ENCODE peak calls at places on chromosomes 4 and X, in eight cellular contexts. H, X, O, S, A, U, G and W are unnamed samples. For H3K9me2, the result is how much of the 10 kb centered on the place peaks cover.

GRCh38 chr4:145230726-145231125 is 50.3 kb upstream of the OTUD4 start:
- DNase-seq in H (no peak), X (no peak), O (no peak), S (peak), A (no peak), U (no peak), G (no peak), W (no peak)

GRCh38 chr4:188387134-188387791 is 248.0 kb downstream of the TRIML1 start:
- DNase-seq in H (peak), X (peak), O (no peak), S (no peak), A (no peak), U (no peak), G (no peak), W (no peak)

GRCh38 chr4:158535130-158535614 is 13.5 kb downstream of the RXFP1 start:
- DNase-seq in H (peak), X (peak), O (no peak), S (peak), A (no peak), U (peak), G (peak), W (no peak)

GRCh38 chr4:85028910-85029309 is 62.4 kb upstream of the WDFY3 start:
- DNase-seq in H (no peak), X (peak), O (no peak), S (peak), A (no peak), U (no peak), G (no peak), W (no peak)

GRCh38 chr4:123133397-123134050 is 211.1 kb upstream of the NUDT6 start:
- DNase-seq in H (no peak), X (no peak), O (no peak), S (no peak), A (no peak), U (no peak), G (no peak), W (no peak)

GRCh38 chrX:13428055-13428786 is 108.4 kb upstream of the ATXN3L start:
- DNase-seq in H (no peak), X (peak), O (no peak), S (peak), A (no peak), U (peak), G (peak), W (no peak)

GRCh38 chr4:80307774-80308465 is 27.6 kb upstream of the CFAP299 start:
- DNase-seq in H (no peak), X (no peak), O (no peak), S (peak), A (peak), U (peak), G (no peak), W (no peak)

GRCh38 chrX:20789103-20789502 is 522.4 kb upstream of the RPS6KA3 start:
- DNase-seq in H (no peak), X (peak), O (no peak), S (no peak), A (no peak), U (no peak), G (no peak), W (no peak)

GRCh38 chr4:138209094-138209493 is 33.1 kb downstream of the SLC7A11 start:
- DNase-seq in H (no peak), X (no peak), O (no peak), S (no peak), A (no peak), U (no peak), G (no peak), W (no peak)

GRCh38 chrX:119622356-119623232 is 16.4 kb upstream of the NKRF start:
- DNase-seq in H (no peak), X (peak), O (no peak), S (peak), A (no peak), U (no peak), G (no peak), W (no peak)

GRCh38 chrX:139194571-139195280 is 335.8 kb upstream of the F9 start:
- DNase-seq in H (peak), X (peak), O (no peak), S (peak), A (no peak), U (peak), G (no peak), W (no peak)

GRCh38 chr4:72430988-72431387 is 138.0 kb downstream of the ADAMTS3 start:
- DNase-seq in H (no peak), X (no peak), O (no peak), S (no peak), A (no peak), U (no peak), G (no peak), W (no peak)
- H3K9me2 ChIP-seq in H (under half), X (under half), O (under half), S (under half), A (under half), U (under half), G (under half), W (under half)

DNA sequence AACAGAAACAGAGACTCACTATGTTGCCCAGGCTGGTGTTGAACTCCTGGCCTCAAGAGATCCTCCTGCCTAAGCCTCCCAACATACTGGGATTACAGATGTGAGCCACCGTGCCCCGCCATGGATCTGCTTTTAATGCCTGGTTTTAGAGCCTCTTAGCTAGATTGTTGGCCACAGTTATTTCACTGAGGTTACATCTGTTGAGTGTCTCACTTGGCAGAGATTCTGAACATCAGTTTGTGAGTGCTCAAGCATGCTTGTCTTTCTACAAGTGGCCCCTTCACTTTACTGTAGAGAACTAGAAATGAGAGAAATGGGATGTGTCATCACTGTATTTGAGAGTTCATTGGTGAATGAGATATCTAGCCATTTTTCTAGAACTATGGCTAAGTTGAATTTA is 218.5 kb downstream of the APBB2 start:
- DNase-seq in H (no peak), X (no peak), O (peak), S (peak), A (no peak), U (no peak), G (no peak), W (no peak)
- H3K9me2 ChIP-seq in H (under half), X (under half), O (under half), S (under half), A (under half), U (under half), G (under half), W (under half)

DNA sequence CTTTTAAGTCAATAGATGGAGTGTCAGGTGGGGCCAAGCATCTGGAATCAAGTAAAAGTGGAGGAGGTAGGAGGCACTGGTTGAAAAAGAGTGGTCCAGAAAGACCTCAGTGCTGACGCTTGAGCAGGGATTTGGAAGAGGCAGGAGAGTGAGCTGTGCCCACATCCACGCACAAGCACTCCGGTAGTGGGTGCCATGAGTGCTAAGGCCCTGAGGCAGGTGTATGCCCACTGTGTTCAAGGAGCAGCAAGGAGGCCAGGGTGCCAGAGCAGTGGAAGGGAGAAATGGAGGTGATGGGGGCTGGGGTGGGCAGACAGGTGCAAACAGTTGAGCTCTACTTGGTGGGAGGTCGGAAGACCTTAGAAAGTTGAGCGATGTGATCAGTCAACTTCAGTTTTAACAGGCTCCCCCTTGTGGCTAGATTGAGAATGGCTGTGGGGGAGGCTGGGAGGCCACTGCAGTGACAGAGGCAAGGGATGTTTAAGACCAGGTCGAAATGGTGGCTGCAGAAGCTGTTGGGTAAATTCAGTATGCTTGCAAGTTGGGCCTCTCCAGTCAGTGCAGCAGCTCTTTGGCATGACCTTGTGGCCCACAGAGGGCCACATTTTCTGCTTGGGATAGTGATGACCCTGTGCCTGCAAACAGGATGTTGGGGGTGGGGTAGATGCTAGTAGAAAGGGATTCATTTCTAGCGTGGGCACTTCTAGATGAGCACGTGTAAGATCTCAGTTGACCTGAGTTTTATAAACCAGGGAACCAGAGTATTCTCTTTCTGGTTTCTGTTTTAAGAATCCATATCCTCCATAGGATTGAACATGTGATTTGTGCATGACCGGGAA is 12.7 kb downstream of the TKTL1 start:
- DNase-seq in H (peak), X (peak), O (peak), S (peak), A (peak), U (peak), G (no peak), W (peak)
- H3K9me2 ChIP-seq in H (under half), X (under half), O (under half), S (under half), A (under half), U (under half), G (under half), W (under half)

DNA sequence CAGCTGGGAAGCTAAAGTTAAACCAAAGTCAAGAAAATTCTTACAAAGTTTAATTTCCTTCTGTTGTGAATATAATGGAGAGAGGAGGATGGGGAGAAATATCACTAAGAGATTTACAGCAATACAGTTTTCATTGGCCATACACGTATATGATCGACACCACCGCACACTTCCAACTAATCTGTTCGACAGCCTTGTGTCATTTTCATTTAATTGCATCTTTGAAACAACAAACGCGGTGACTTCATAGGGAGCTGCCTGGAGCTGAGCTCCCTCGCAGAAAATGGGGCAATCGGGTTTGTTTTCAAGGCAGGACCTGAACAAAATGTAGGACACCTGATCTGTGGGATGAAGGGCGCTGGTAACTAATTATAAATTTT is 1.3 kb downstream of the PTPN13 start:
- DNase-seq in H (no peak), X (peak), O (no peak), S (peak), A (peak), U (peak), G (peak), W (no peak)
- H3K9me2 ChIP-seq in H (under half), X (under half), O (under half), S (under half), A (under half), U (under half), G (under half), W (under half)

GRCh38 chrX:103658681-103659433 is 27.6 kb downstream of the MORF4L2 start:
- DNase-seq in H (no peak), X (no peak), O (no peak), S (no peak), A (no peak), U (peak), G (peak), W (no peak)
- H3K9me2 ChIP-seq in H (under half), X (under half), O (under half), S (under half), A (under half), U (under half), G (under half), W (under half)

GRCh38 chrX:41449138-41449537 is 2.0 kb downstream of the NYX start:
- DNase-seq in H (no peak), X (no peak), O (peak), S (no peak), A (no peak), U (no peak), G (no peak), W (peak)
- H3K9me2 ChIP-seq in H (under half), X (under half), O (under half), S (under half), A (under half), U (under half), G (under half), W (under half)

DNA sequence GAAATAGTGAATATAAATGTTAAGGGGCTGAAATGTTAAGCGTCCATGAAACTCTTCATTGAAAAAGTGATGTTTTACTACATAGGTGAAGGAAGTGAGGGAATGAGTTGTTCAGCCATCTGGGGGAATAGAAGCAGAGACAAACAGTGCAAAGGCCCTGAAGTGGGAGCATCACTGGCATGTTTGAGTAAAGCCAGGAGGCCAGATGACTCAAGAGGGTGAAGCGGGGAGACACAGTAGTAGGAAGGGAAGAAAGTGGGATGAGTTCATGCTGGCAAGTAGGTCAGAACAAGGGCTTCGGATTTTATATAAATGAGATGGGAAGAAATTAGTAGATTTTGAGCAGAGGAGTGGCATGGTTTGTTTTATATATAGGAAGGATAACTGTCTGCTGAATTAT is 112.5 kb upstream of the MAP9 start:
- DNase-seq in H (no peak), X (no peak), O (no peak), S (no peak), A (no peak), U (no peak), G (no peak), W (no peak)
- H3K9me2 ChIP-seq in H (under half), X (under half), O (under half), S (under half), A (under half), U (under half), G (under half), W (under half)

GRCh38 chrX:130830599-130831346 is 72.2 kb downstream of the ENOX2 start:
- DNase-seq in H (no peak), X (no peak), O (no peak), S (no peak), A (no peak), U (no peak), G (no peak), W (no peak)
- H3K9me2 ChIP-seq in H (under half), X (under half), O (under half), S (under half), A (under half), U (under half), G (under half), W (under half)

DNA sequence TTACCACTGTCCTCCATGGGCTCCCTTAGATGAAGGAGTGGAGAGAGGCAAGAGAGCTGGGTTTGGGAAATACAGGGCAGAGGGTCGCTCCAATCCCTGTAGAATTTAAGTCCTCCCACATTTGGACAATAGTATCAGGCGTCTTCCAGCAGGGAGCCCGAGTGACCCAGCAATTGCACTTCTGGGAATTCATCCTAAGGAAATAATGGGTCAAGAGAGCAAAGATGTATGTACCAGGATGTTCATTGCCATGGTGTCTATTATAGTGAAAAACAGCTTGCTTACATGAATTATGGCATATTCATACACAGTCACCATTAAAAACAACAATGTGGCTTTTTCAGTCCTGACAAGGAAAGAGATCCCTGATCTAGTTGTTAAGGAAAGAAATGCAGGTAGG is 167.8 kb downstream of the PJA1 start:
- DNase-seq in H (no peak), X (no peak), O (no peak), S (no peak), A (no peak), U (no peak), G (no peak), W (no peak)
- H3K9me2 ChIP-seq in H (under half), X (under half), O (under half), S (under half), A (under half), U (under half), G (under half), W (under half)